ENCODE peak calls at places on chromosome 21, in five cellular contexts. One of them, this sample, is unnamed.

GRCh38 chr21:36097427-36098230 is 27.8 kb downstream of the CBR1 start:
- DNase-seq in activated naive CD4-positive, alpha-beta T cell: no peak
- DNase-seq in lower leg skin: no peak
- DNase-seq in NCI-H2081 treated with DMSO at 0.1 percent for 48 hours: no peak
- DNase-seq in HCT116: no peak
- DNase-seq in this sample: no peak

GRCh38 chr21:44741921-44742320 is 30.5 kb upstream of the TSPEAR start:
- DNase-seq in activated naive CD4-positive, alpha-beta T cell: no peak
- DNase-seq in lower leg skin: peak
- DNase-seq in NCI-H2081 treated with DMSO at 0.1 percent for 48 hours: no peak
- DNase-seq in HCT116: no peak
- DNase-seq in this sample: no peak

GRCh38 chr21:26888931-26889330 is 43.7 kb upstream of the ADAMTS1 start:
- DNase-seq in activated naive CD4-positive, alpha-beta T cell: no peak
- DNase-seq in lower leg skin: no peak
- DNase-seq in NCI-H2081 treated with DMSO at 0.1 percent for 48 hours: no peak
- DNase-seq in HCT116: no peak
- DNase-seq in this sample: no peak

GRCh38 chr21:33685613-33686197 is 43.4 kb downstream of the ITSN1 start:
- DNase-seq in activated naive CD4-positive, alpha-beta T cell: no peak
- DNase-seq in lower leg skin: no peak
- DNase-seq in NCI-H2081 treated with DMSO at 0.1 percent for 48 hours: no peak
- DNase-seq in HCT116: no peak
- DNase-seq in this sample: no peak

GRCh38 chr21:31078216-31078615 is 39.9 kb upstream of the KRTAP19-8 start:
- DNase-seq in activated naive CD4-positive, alpha-beta T cell: no peak
- DNase-seq in lower leg skin: no peak
- DNase-seq in NCI-H2081 treated with DMSO at 0.1 percent for 48 hours: no peak
- DNase-seq in HCT116: no peak
- DNase-seq in this sample: no peak

GRCh38 chr21:46122241-46122671 is 24.3 kb downstream of the COL6A2 start:
- DNase-seq in activated naive CD4-positive, alpha-beta T cell: no peak
- DNase-seq in lower leg skin: peak
- DNase-seq in NCI-H2081 treated with DMSO at 0.1 percent for 48 hours: no peak
- DNase-seq in HCT116: no peak
- DNase-seq in this sample: no peak

GRCh38 chr21:36784942-36785341 is 86.0 kb downstream of the SIM2 start:
- DNase-seq in activated naive CD4-positive, alpha-beta T cell: no peak
- DNase-seq in lower leg skin: peak
- DNase-seq in NCI-H2081 treated with DMSO at 0.1 percent for 48 hours: no peak
- DNase-seq in HCT116: no peak
- DNase-seq in this sample: no peak

GRCh38 chr21:41680444-41681335 is 86.2 kb downstream of the RIPK4 start:
- DNase-seq in activated naive CD4-positive, alpha-beta T cell: no peak
- DNase-seq in lower leg skin: peak
- DNase-seq in NCI-H2081 treated with DMSO at 0.1 percent for 48 hours: no peak
- DNase-seq in HCT116: no peak
- DNase-seq in this sample: no peak

GRCh38 chr21:44958471-44959191 is 18.8 kb downstream of the SLX9 start:
- DNase-seq in activated naive CD4-positive, alpha-beta T cell: no peak
- DNase-seq in lower leg skin: peak
- DNase-seq in NCI-H2081 treated with DMSO at 0.1 percent for 48 hours: no peak
- DNase-seq in HCT116: no peak
- DNase-seq in this sample: no peak

GRCh38 chr21:30044447-30045064 is 104.8 kb upstream of the GRIK1 start:
- DNase-seq in activated naive CD4-positive, alpha-beta T cell: no peak
- DNase-seq in lower leg skin: no peak
- DNase-seq in NCI-H2081 treated with DMSO at 0.1 percent for 48 hours: no peak
- DNase-seq in HCT116: no peak
- DNase-seq in this sample: no peak

GRCh38 chr21:24693779-24694178 is 913.5 kb downstream of the MRPL39 start:
- DNase-seq in activated naive CD4-positive, alpha-beta T cell: no peak
- DNase-seq in lower leg skin: no peak
- DNase-seq in NCI-H2081 treated with DMSO at 0.1 percent for 48 hours: no peak
- DNase-seq in HCT116: no peak
- DNase-seq in this sample: no peak

GRCh38 chr21:26210614-26211013 is 40.0 kb upstream of the APP start:
- DNase-seq in activated naive CD4-positive, alpha-beta T cell: no peak
- DNase-seq in lower leg skin: no peak
- DNase-seq in NCI-H2081 treated with DMSO at 0.1 percent for 48 hours: no peak
- DNase-seq in HCT116: no peak
- DNase-seq in this sample: no peak

GRCh38 chr21:16069713-16070112 is 339.9 kb downstream of the USP25 start:
- DNase-seq in activated naive CD4-positive, alpha-beta T cell: no peak
- DNase-seq in lower leg skin: no peak
- DNase-seq in NCI-H2081 treated with DMSO at 0.1 percent for 48 hours: no peak
- DNase-seq in HCT116: no peak
- DNase-seq in this sample: no peak

GRCh38 chr21:25903599-25903998 is 168.8 kb downstream of the GABPA start:
- DNase-seq in activated naive CD4-positive, alpha-beta T cell: no peak
- DNase-seq in lower leg skin: no peak
- DNase-seq in NCI-H2081 treated with DMSO at 0.1 percent for 48 hours: no peak
- DNase-seq in HCT116: no peak
- DNase-seq in this sample: no peak

GRCh38 chr21:42037943-42038342 is 27.8 kb upstream of the ZBTB21 start:
- DNase-seq in activated naive CD4-positive, alpha-beta T cell: no peak
- DNase-seq in lower leg skin: no peak
- DNase-seq in NCI-H2081 treated with DMSO at 0.1 percent for 48 hours: no peak
- DNase-seq in HCT116: no peak
- DNase-seq in this sample: no peak

GRCh38 chr21:21682172-21682571 is 684.0 kb downstream of the NCAM2 start:
- DNase-seq in activated naive CD4-positive, alpha-beta T cell: no peak
- DNase-seq in lower leg skin: no peak
- DNase-seq in NCI-H2081 treated with DMSO at 0.1 percent for 48 hours: no peak
- DNase-seq in HCT116: no peak
- DNase-seq in this sample: no peak

GRCh38 chr21:46606427-46606813 is 1.5 kb upstream of the S100B start:
- DNase-seq in activated naive CD4-positive, alpha-beta T cell: no peak
- DNase-seq in lower leg skin: no peak
- DNase-seq in NCI-H2081 treated with DMSO at 0.1 percent for 48 hours: no peak
- DNase-seq in HCT116: no peak
- DNase-seq in this sample: no peak

GRCh38 chr21:43818685-43819084 is 29.3 kb downstream of the RRP1 start:
- DNase-seq in activated naive CD4-positive, alpha-beta T cell: no peak
- DNase-seq in lower leg skin: no peak
- DNase-seq in NCI-H2081 treated with DMSO at 0.1 percent for 48 hours: no peak
- DNase-seq in HCT116: no peak
- DNase-seq in this sample: no peak

GRCh38 chr21:45997495-45998275 is 16.1 kb downstream of the COL6A1 start:
- DNase-seq in activated naive CD4-positive, alpha-beta T cell: no peak
- DNase-seq in lower leg skin: peak
- DNase-seq in NCI-H2081 treated with DMSO at 0.1 percent for 48 hours: no peak
- DNase-seq in HCT116: no peak
- DNase-seq in this sample: no peak

GRCh38 chr21:45011911-45012660 is 62.3 kb upstream of the ADARB1 start:
- DNase-seq in activated naive CD4-positive, alpha-beta T cell: no peak
- DNase-seq in lower leg skin: no peak
- DNase-seq in NCI-H2081 treated with DMSO at 0.1 percent for 48 hours: no peak
- DNase-seq in HCT116: peak
- DNase-seq in this sample: no peak

GRCh38 chr21:33412832-33413519 is 9.8 kb downstream of the IFNGR2 start:
- DNase-seq in activated naive CD4-positive, alpha-beta T cell: no peak
- DNase-seq in lower leg skin: no peak
- DNase-seq in NCI-H2081 treated with DMSO at 0.1 percent for 48 hours: no peak
- DNase-seq in HCT116: no peak
- DNase-seq in this sample: no peak

GRCh38 chr21:31351973-31352372 is 7.9 kb upstream of the TIAM1 start:
- DNase-seq in activated naive CD4-positive, alpha-beta T cell: no peak
- DNase-seq in lower leg skin: no peak
- DNase-seq in NCI-H2081 treated with DMSO at 0.1 percent for 48 hours: no peak
- DNase-seq in HCT116: no peak
- DNase-seq in this sample: no peak

GRCh38 chr21:25906554-25906953 is 171.8 kb downstream of the GABPA start:
- DNase-seq in activated naive CD4-positive, alpha-beta T cell: no peak
- DNase-seq in lower leg skin: no peak
- DNase-seq in NCI-H2081 treated with DMSO at 0.1 percent for 48 hours: no peak
- DNase-seq in HCT116: no peak
- DNase-seq in this sample: no peak

GRCh38 chr21:33840771-33841170 is 74.8 kb downstream of the ATP5PO start:
- DNase-seq in activated naive CD4-positive, alpha-beta T cell: no peak
- DNase-seq in lower leg skin: peak
- DNase-seq in NCI-H2081 treated with DMSO at 0.1 percent for 48 hours: no peak
- DNase-seq in HCT116: no peak
- DNase-seq in this sample: no peak

GRCh38 chr21:15999741-16000140 is 270.0 kb downstream of the USP25 start:
- DNase-seq in activated naive CD4-positive, alpha-beta T cell: no peak
- DNase-seq in lower leg skin: no peak
- DNase-seq in NCI-H2081 treated with DMSO at 0.1 percent for 48 hours: no peak
- DNase-seq in HCT116: no peak
- DNase-seq in this sample: no peak

GRCh38 chr21:36166705-36167104 is 10.1 kb downstream of the DOP1B start:
- DNase-seq in activated naive CD4-positive, alpha-beta T cell: no peak
- DNase-seq in lower leg skin: no peak
- DNase-seq in NCI-H2081 treated with DMSO at 0.1 percent for 48 hours: no peak
- DNase-seq in HCT116: no peak
- DNase-seq in this sample: no peak

GRCh38 chr21:42687796-42688195 is 34.4 kb downstream of the PDE9A start:
- DNase-seq in activated naive CD4-positive, alpha-beta T cell: no peak
- DNase-seq in lower leg skin: no peak
- DNase-seq in NCI-H2081 treated with DMSO at 0.1 percent for 48 hours: no peak
- DNase-seq in HCT116: no peak
- DNase-seq in this sample: no peak

GRCh38 chr21:29436143-29436542 is 137.4 kb downstream of the BACH1 start:
- DNase-seq in activated naive CD4-positive, alpha-beta T cell: no peak
- DNase-seq in lower leg skin: no peak
- DNase-seq in NCI-H2081 treated with DMSO at 0.1 percent for 48 hours: no peak
- DNase-seq in HCT116: no peak
- DNase-seq in this sample: no peak

GRCh38 chr21:35106246-35106835 is 57.2 kb upstream of the RUNX1 start:
- DNase-seq in activated naive CD4-positive, alpha-beta T cell: no peak
- DNase-seq in lower leg skin: no peak
- DNase-seq in NCI-H2081 treated with DMSO at 0.1 percent for 48 hours: no peak
- DNase-seq in HCT116: no peak
- DNase-seq in this sample: no peak

GRCh38 chr21:43304206-43304605 is 122.7 kb downstream of the SIK1 start:
- DNase-seq in activated naive CD4-positive, alpha-beta T cell: no peak
- DNase-seq in lower leg skin: no peak
- DNase-seq in NCI-H2081 treated with DMSO at 0.1 percent for 48 hours: no peak
- DNase-seq in HCT116: no peak
- DNase-seq in this sample: no peak

GRCh38 chr21:18244721-18245486 is at the start of gene CHODL:
- DNase-seq in activated naive CD4-positive, alpha-beta T cell: no peak
- DNase-seq in lower leg skin: no peak
- DNase-seq in NCI-H2081 treated with DMSO at 0.1 percent for 48 hours: no peak
- DNase-seq in HCT116: no peak
- DNase-seq in this sample: no peak

GRCh38 chr21:45074818-45075605 is 632 bp downstream of the ADARB1 start:
- DNase-seq in activated naive CD4-positive, alpha-beta T cell: no peak
- DNase-seq in lower leg skin: peak
- DNase-seq in NCI-H2081 treated with DMSO at 0.1 percent for 48 hours: no peak
- DNase-seq in HCT116: no peak
- DNase-seq in this sample: no peak

GRCh38 chr21:43211085-43212071 is 42.6 kb downstream of the CRYAA start:
- DNase-seq in activated naive CD4-positive, alpha-beta T cell: no peak
- DNase-seq in lower leg skin: peak
- DNase-seq in NCI-H2081 treated with DMSO at 0.1 percent for 48 hours: no peak
- DNase-seq in HCT116: peak
- DNase-seq in this sample: no peak

GRCh38 chr21:39715804-39716397 is 29.1 kb upstream of the IGSF5 start:
- DNase-seq in activated naive CD4-positive, alpha-beta T cell: no peak
- DNase-seq in lower leg skin: peak
- DNase-seq in NCI-H2081 treated with DMSO at 0.1 percent for 48 hours: no peak
- DNase-seq in HCT116: peak
- DNase-seq in this sample: no peak

GRCh38 chr21:29164330-29164942 is 34.0 kb downstream of the MAP3K7CL start:
- DNase-seq in activated naive CD4-positive, alpha-beta T cell: no peak
- DNase-seq in lower leg skin: no peak
- DNase-seq in NCI-H2081 treated with DMSO at 0.1 percent for 48 hours: no peak
- DNase-seq in HCT116: peak
- DNase-seq in this sample: no peak

GRCh38 chr21:37546949-37547614 is 180.5 kb downstream of the DYRK1A start:
- DNase-seq in activated naive CD4-positive, alpha-beta T cell: no peak
- DNase-seq in lower leg skin: peak
- DNase-seq in NCI-H2081 treated with DMSO at 0.1 percent for 48 hours: no peak
- DNase-seq in HCT116: no peak
- DNase-seq in this sample: peak

GRCh38 chr21:32508558-32508957 is 76.8 kb downstream of the TCP10L start:
- DNase-seq in activated naive CD4-positive, alpha-beta T cell: no peak
- DNase-seq in lower leg skin: no peak
- DNase-seq in NCI-H2081 treated with DMSO at 0.1 percent for 48 hours: no peak
- DNase-seq in HCT116: no peak
- DNase-seq in this sample: no peak

This sample was measured in NCI-H187 treated with DMSO at 0.1 percent for 48 hours.